ENCODE peak calls at places on chromosome 20, in five cellular contexts. J is germinal center, B is left ventricle myocardium inferior, I is NCI-H1417, C is cardiac fibroblast. V is an unnamed sample.

GRCh38 chr20:61997891-61998290 is 67.8 kb downstream of the TAF4 start:
- DNase-seq in B (no peak), J (no peak), I (no peak), C (no peak), V (no peak)

GRCh38 chr20:21839982-21840381 is 134.5 kb downstream of the PAX1 start:
- DNase-seq in I (no peak), C (no peak), B (no peak), J (no peak), V (no peak)

GRCh38 chr20:3392756-3393155 is 14.7 kb downstream of the DNAAF9 start:
- DNase-seq in B (no peak), J (no peak), C (peak), I (no peak), V (no peak)

GRCh38 chr20:35353646-35354045 is 58.1 kb downstream of the UQCC1 start:
- DNase-seq in C (no peak), J (no peak), I (no peak), B (no peak), V (no peak)

GRCh38 chr20:33694666-33695065 is 8.5 kb upstream of the E2F1 start:
- DNase-seq in I (no peak), B (no peak), C (no peak), J (no peak), V (no peak)

GRCh38 chr20:32449890-32450401 is 91.8 kb downstream of the ASXL1 start:
- DNase-seq in J (peak), I (no peak), C (no peak), B (no peak), V (no peak)

GRCh38 chr20:17966432-17967312 is 1.9 kb downstream of the SNX5 start:
- DNase-seq in I (peak), B (no peak), J (no peak), C (peak), V (peak)

GRCh38 chr20:48064929-48065328 is 279.6 kb upstream of the SULF2 start:
- DNase-seq in C (no peak), B (no peak), I (no peak), J (no peak), V (no peak)

GRCh38 chr20:4227085-4227821 is 211.9 kb upstream of the RNF24 start:
- DNase-seq in J (no peak), C (peak), B (no peak), I (no peak), V (peak)

GRCh38 chr20:8509809-8510208 is 377.7 kb downstream of the PLCB1 start:
- DNase-seq in I (peak), B (no peak), C (peak), J (no peak), V (no peak)

GRCh38 chr20:17749628-17749978 is 49.8 kb downstream of the BANF2 start:
- DNase-seq in C (no peak), I (no peak), J (no peak), B (no peak), V (no peak)

GRCh38 chr20:35467339-35468224 is 12.2 kb downstream of the CEP250 start:
- DNase-seq in C (peak), B (no peak), I (no peak), J (no peak), V (peak)

GRCh38 chr20:7015257-7015656 is 247.8 kb downstream of the BMP2 start:
- DNase-seq in I (peak), B (no peak), J (no peak), C (no peak), V (no peak)

GRCh38 chr20:3563548-3564177 is 92.8 kb downstream of the ATRN start:
- DNase-seq in J (peak), B (no peak), I (peak), C (peak), V (peak)

GRCh38 chr20:48846516-48847492 is 19.0 kb upstream of the PREX1 start:
- DNase-seq in C (peak), B (no peak), I (no peak), J (peak), V (peak)

GRCh38 chr20:49677777-49678758 is 35.6 kb downstream of the B4GALT5 start:
- DNase-seq in B (no peak), J (no peak), C (no peak), I (no peak), V (no peak)

GRCh38 chr20:35271904-35272303 is 6.0 kb downstream of the MMP24OS start:
- DNase-seq in J (no peak), I (no peak), B (no peak), C (peak), V (no peak)

GRCh38 chr20:57167971-57168693 is 98.3 kb downstream of the BMP7 start:
- DNase-seq in B (peak), C (no peak), J (no peak), I (no peak), V (no peak)

GRCh38 chr20:25022680-25023079 is 30.1 kb upstream of the APMAP start:
- DNase-seq in B (peak), I (no peak), J (no peak), C (no peak), V (no peak)

GRCh38 chr20:38084425-38084951 is 50.9 kb downstream of the RPRD1B start:
- DNase-seq in J (no peak), B (no peak), I (no peak), C (peak), V (peak)

GRCh38 chr20:54488442-54488841 is 13.0 kb downstream of the DOK5 start:
- DNase-seq in C (no peak), I (no peak), B (no peak), J (no peak), V (no peak)

GRCh38 chr20:13777171-13777601 is 7.5 kb downstream of the ESF1 start:
- DNase-seq in I (no peak), J (no peak), B (no peak), C (peak), V (no peak)

GRCh38 chr20:48186447-48186846 is 401.2 kb upstream of the SULF2 start:
- DNase-seq in C (peak), J (no peak), I (no peak), B (no peak), V (no peak)

GRCh38 chr20:47160992-47161391 is 195.5 kb downstream of the ZMYND8 start:
- DNase-seq in J (no peak), I (no peak), B (no peak), C (no peak), V (no peak)

GRCh38 chr20:25987073-25987927 is 290.6 kb upstream of the ZNF337 start:
- DNase-seq in J (peak), I (peak), B (peak), C (peak), V (peak)

GRCh38 chr20:10074513-10074912 is 39.7 kb downstream of the ANKEF1 start:
- DNase-seq in J (no peak), B (peak), C (peak), I (no peak), V (peak)

GRCh38 chr20:52160805-52161204 is 30.8 kb downstream of the ZFP64 start:
- DNase-seq in C (no peak), B (no peak), I (no peak), J (no peak), V (no peak)

GRCh38 chr20:45783656-45784294 is 7.9 kb downstream of the WFDC3 start:
- DNase-seq in J (no peak), B (peak), I (no peak), C (no peak), V (no peak)